ENCODE peak calls at places on chromosomes 3 and 15, in five cellular contexts. P is tibial artery, K is A549, W is dorsolateral prefrontal cortex, N is PC-3. V is an unnamed sample.

GRCh38 chr15:46127361-46127874 is 492.6 kb downstream of the SQOR start:
- DNase-seq in K (no peak), P (no peak), N (peak), W (no peak), V (peak)

GRCh38 chr3:31290046-31290445 is 242.7 kb upstream of the STT3B start:
- DNase-seq in K (no peak), N (no peak), W (no peak), P (no peak), V (no peak)

GRCh38 chr3:13877911-13878710 is 1.8 kb downstream of the WNT7A start:
- DNase-seq in N (peak), W (no peak), P (peak), K (no peak), V (no peak)

GRCh38 chr3:10816019-10816862 is at the start of gene SLC6A11:
- DNase-seq in W (peak), N (peak), K (no peak), P (no peak), V (no peak)

GRCh38 chr3:114216186-114216970 is 21.0 kb downstream of the ZNF80 start:
- DNase-seq in N (no peak), P (no peak), W (no peak), K (no peak), V (no peak)

GRCh38 chr3:71658131-71658530 is 67.1 kb downstream of the EIF4E3 start:
- DNase-seq in N (peak), W (peak), K (peak), P (peak), V (no peak)

GRCh38 chr15:25810631-25811077 is 52.5 kb downstream of the ATP10A start:
- DNase-seq in K (no peak), N (no peak), P (no peak), W (no peak), V (no peak)

GRCh38 chr15:45112143-45112591 is 1.8 kb downstream of the DUOX2 start:
- DNase-seq in W (no peak), K (no peak), P (no peak), N (no peak), V (no peak)

GRCh38 chr3:37653466-37653865 is 208.2 kb upstream of the CTDSPL start:
- DNase-seq in P (no peak), N (no peak), K (no peak), W (no peak), V (no peak)

GRCh38 chr3:18124501-18124900 is 300.6 kb downstream of the SATB1 start:
- DNase-seq in P (no peak), W (no peak), N (peak), K (no peak), V (peak)

GRCh38 chr3:104669083-104669482 is 697.6 kb upstream of the ALCAM start:
- DNase-seq in N (no peak), P (no peak), K (no peak), W (no peak), V (no peak)

GRCh38 chr3:185318136-185318535 is 44.8 kb upstream of the MAP3K13 start:
- DNase-seq in N (peak), K (peak), W (no peak), P (no peak), V (no peak)

GRCh38 chr3:12737853-12738252 is 21.2 kb downstream of the TMEM40 start:
- DNase-seq in P (no peak), N (no peak), W (no peak), K (no peak), V (no peak)

GRCh38 chr3:12744326-12744725 is 14.7 kb downstream of the TMEM40 start:
- DNase-seq in N (no peak), P (no peak), K (no peak), W (no peak), V (no peak)

GRCh38 chr3:12742330-12743107 is 16.5 kb downstream of the TMEM40 start:
- DNase-seq in P (no peak), W (no peak), N (no peak), K (no peak), V (no peak)

GRCh38 chr3:12743583-12743982 is 15.5 kb downstream of the TMEM40 start:
- DNase-seq in N (no peak), K (no peak), W (no peak), P (no peak), V (no peak)

GRCh38 chr3:12741205-12741604 is 17.9 kb downstream of the TMEM40 start:
- DNase-seq in K (no peak), N (no peak), W (no peak), P (no peak), V (no peak)
- H3K27ac ChIP-seq in K (no peak), N (no peak), W (no peak), P (no peak), V (no peak)

GRCh38 chr15:48358229-48358641 is 27.0 kb downstream of the DUT start:
- DNase-seq in W (no peak), K (peak), N (peak), P (no peak), V (no peak)
- TF ChIP-seq CTCF in W (peak), K (peak), N (peak), P (peak), V (peak)

GRCh38 chr15:43515731-43516130 is 1.7 kb upstream of the MAP1A start:
- DNase-seq in W (no peak), N (no peak), P (peak), K (no peak), V (no peak)
- H3K27ac ChIP-seq in W (peak), N (no peak), P (peak), K (no peak), V (peak)

GRCh38 chr15:60375255-60375809 is 22.5 kb downstream of the ANXA2 start:
- DNase-seq in N (no peak), K (no peak), P (no peak), W (no peak), V (no peak)
- TF ChIP-seq CTCF in N (no peak), K (peak), P (no peak), W (no peak), V (no peak)

DNA sequence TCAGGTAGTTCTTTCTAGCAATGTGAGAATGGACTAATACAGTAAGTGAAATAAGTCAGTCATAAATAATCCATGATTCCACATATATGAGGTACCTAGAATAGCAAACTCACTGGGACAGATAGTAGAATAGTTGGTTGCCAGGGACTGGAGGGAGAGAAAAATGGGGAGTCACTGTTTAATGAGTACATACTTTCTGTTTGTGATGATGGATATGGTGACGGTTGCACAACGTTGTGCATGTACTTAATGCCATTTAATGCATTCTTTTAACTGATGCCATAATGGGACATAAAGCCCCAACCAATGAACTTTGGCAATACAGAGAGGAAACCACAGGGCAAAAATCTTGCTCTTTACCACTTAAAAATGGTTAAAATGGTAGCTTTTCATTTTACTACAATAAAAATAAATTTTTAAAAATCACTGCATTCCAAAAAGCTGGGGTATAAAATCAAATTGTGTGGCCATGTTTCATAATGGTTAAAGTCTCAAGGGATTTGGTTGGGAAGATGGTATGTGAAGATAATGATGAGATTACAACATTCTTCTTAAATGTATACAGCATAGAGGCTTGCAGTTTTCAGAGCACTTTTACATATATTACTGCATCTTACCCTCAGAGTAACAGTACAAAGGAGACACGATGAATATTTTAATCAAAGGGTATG is 45.2 kb downstream of the ADAM10 start:
- DNase-seq in N (no peak), P (no peak), W (no peak), K (no peak), V (no peak)
- H3K27ac ChIP-seq in N (no peak), P (no peak), W (no peak), K (no peak), V (no peak)

DNA sequence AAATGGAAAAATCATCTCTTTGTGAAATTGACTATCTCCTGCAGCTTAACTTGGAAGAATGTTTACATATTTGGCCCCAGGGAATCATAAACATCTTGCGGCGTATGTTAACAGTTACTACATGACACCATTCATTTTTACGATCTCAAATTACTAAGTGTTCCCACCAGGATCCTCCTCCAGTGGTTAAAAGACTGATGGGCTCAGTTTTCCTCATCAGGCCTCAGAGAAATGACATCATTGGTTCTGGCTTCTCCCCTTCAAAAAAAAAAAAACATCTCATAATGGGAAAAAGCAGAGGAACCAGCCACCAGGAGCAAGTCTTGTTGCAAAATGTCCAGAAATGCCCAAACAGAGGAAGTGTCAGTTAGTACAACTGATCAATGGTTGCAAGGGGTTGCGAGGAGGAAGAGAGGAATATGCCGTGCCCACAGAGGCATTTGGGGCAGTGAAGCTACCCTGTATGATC is 70.5 kb upstream of the LIPC start:
- DNase-seq in N (peak), P (no peak), K (no peak), W (no peak), V (peak)
- TF ChIP-seq CTCF in N (no peak), P (no peak), K (no peak), W (no peak), V (no peak)

GRCh38 chr3:52705688-52706686 is at the start of the genes GLT8D1 and SPCS1:
- DNase-seq in K (peak), W (peak), N (peak), P (peak), V (peak)

GRCh38 chr3:52705438-52705687 is 228 bp downstream of the GLT8D1 start:
- DNase-seq in N (no peak), W (no peak), P (no peak), K (no peak), V (no peak)

GRCh38 chr3:52704611-52705437 is 767 bp downstream of the GLT8D1 start:
- DNase-seq in K (peak), N (peak), W (no peak), P (peak), V (no peak)

GRCh38 chr3:52707585-52707984 is 1.7 kb downstream of the SPCS1 start:
- DNase-seq in W (no peak), P (no peak), K (no peak), N (no peak), V (no peak)

GRCh38 chr3:52703356-52703755 is 2.2 kb downstream of the GLT8D1 start:
- DNase-seq in W (no peak), P (no peak), N (no peak), K (no peak), V (no peak)
- H3K27ac ChIP-seq in W (no peak), P (no peak), N (no peak), K (no peak), V (no peak)

GRCh38 chr3:184040010-184040409 is 8.5 kb downstream of the HTR3D start:
- DNase-seq in K (peak), N (peak), P (no peak), W (no peak), V (no peak)

GRCh38 chr3:184042617-184043016 is 10.2 kb upstream of the HTR3C start:
- DNase-seq in W (no peak), K (no peak), N (no peak), P (no peak), V (no peak)

GRCh38 chr3:184039414-184039813 is 7.9 kb downstream of the HTR3D start:
- DNase-seq in N (no peak), W (no peak), K (no peak), P (no peak), V (no peak)

GRCh38 chr3:184037816-184038215 is 6.3 kb downstream of the HTR3D start:
- DNase-seq in W (no peak), N (no peak), P (no peak), K (no peak), V (no peak)
- TF ChIP-seq CTCF in W (no peak), N (peak), P (no peak), K (no peak), V (no peak)

GRCh38 chr3:195892105-195892354 is 16.3 kb downstream of the TNK2 start:
- DNase-seq in N (no peak), W (no peak), K (no peak), P (no peak), V (no peak)

GRCh38 chr3:195891431-195892104 is 16.8 kb downstream of the TNK2 start:
- DNase-seq in K (no peak), W (no peak), N (no peak), P (no peak), V (no peak)

GRCh38 chr3:195893516-195893915 is 14.8 kb downstream of the TNK2 start:
- DNase-seq in N (no peak), K (no peak), W (peak), P (no peak), V (no peak)

GRCh38 chr3:195893121-195893449 is 15.3 kb downstream of the TNK2 start:
- DNase-seq in K (no peak), P (peak), N (no peak), W (no peak), V (no peak)

GRCh38 chr3:195892355-195893120 is 15.8 kb downstream of the TNK2 start:
- DNase-seq in W (peak), K (no peak), P (peak), N (peak), V (no peak)
- H3K27ac ChIP-seq in W (peak), K (no peak), P (peak), N (peak), V (no peak)